ENCODE peak calls at places on chromosome 16, in seven cellular contexts. R is NCI-H774, Z is T-helper 2 cell, L is NCI-H1092 treated with DMSO at 0.1 percent for 48 hours, A is GM12878, N is SIG-M5, F is KG1. K is an unnamed sample.

GRCh38 chr16:53476867-53477266 is 26.1 kb downstream of the AKTIP start:
- DNase-seq in Z (no peak), R (no peak), F (no peak), A (no peak), L (no peak), N (no peak), K (no peak)

GRCh38 chr16:57517397-57518367 is 18.7 kb downstream of the CCDC102A start:
- DNase-seq in L (no peak), Z (no peak), R (no peak), F (no peak), A (no peak), N (no peak), K (no peak)

GRCh38 chr16:68732068-68732680 is 4.9 kb upstream of the CDH1 start:
- DNase-seq in N (no peak), F (no peak), L (peak; percentile 35), A (no peak), R (no peak), Z (no peak), K (no peak)

GRCh38 chr16:88264641-88265285 is 118.0 kb upstream of the ZNF469 start:
- DNase-seq in Z (peak; percentile 28), N (no peak), R (no peak), L (no peak), A (peak; percentile 51), F (peak; percentile 10), K (peak; percentile 11)

GRCh38 chr16:24906199-24906808 is 60.5 kb downstream of the SLC5A11 start:
- DNase-seq in R (no peak), L (no peak), N (no peak), Z (no peak), A (no peak), F (no peak), K (no peak)

GRCh38 chr16:72992142-72992601 is 55.8 kb downstream of the ZFHX3 start:
- DNase-seq in A (no peak), Z (no peak), F (no peak), R (no peak), N (no peak), L (no peak), K (no peak)

GRCh38 chr16:75703341-75703740 is 2.1 kb upstream of the DUXB start:
- DNase-seq in N (no peak), L (no peak), F (no peak), A (no peak), R (no peak), Z (no peak), K (no peak)

GRCh38 chr16:86092586-86093480 is 193.9 kb downstream of the IRF8 start:
- DNase-seq in L (no peak), F (no peak), Z (no peak), R (no peak), A (no peak), N (no peak), K (no peak)

GRCh38 chr16:81405702-81406113 is 38.9 kb upstream of the CMIP start:
- DNase-seq in A (no peak), L (no peak), F (no peak), N (no peak), R (no peak), Z (no peak), K (no peak)

GRCh38 chr16:13193721-13194120 is 292.3 kb downstream of the SHISA9 start:
- DNase-seq in N (no peak), F (no peak), L (no peak), A (no peak), R (no peak), Z (no peak), K (no peak)

GRCh38 chr16:89449726-89450335 is 40.5 kb downstream of the ANKRD11 start:
- DNase-seq in A (no peak), R (no peak), L (no peak), Z (no peak), F (no peak), N (no peak), K (no peak)

GRCh38 chr16:9836118-9836736 is 346.0 kb downstream of the GRIN2A start:
- DNase-seq in N (no peak), F (no peak), Z (no peak), R (no peak), A (no peak), L (no peak), K (no peak)

GRCh38 chr16:48366165-48367093 is 18.8 kb downstream of the SIAH1 start:
- DNase-seq in R (peak; percentile 3), Z (no peak), F (no peak), A (peak; percentile 68), N (peak; percentile 35), L (peak; percentile 7), K (peak; percentile 53)

GRCh38 chr16:11583171-11583570 is 3.5 kb downstream of the LITAF start:
- DNase-seq in L (no peak), R (no peak), N (no peak), F (no peak), Z (no peak), A (no peak), K (no peak)

GRCh38 chr16:15950167-15950854 is 895 bp downstream of the ABCC1 start:
- DNase-seq in N (no peak), R (no peak), Z (peak; percentile 5), F (no peak), A (no peak), L (peak; percentile 5), K (peak; percentile 52)

GRCh38 chr16:57357330-57358151 is 1.0 kb upstream of the CCL22 start:
- DNase-seq in A (peak; percentile 60), L (no peak), Z (no peak), F (no peak), R (no peak), N (no peak), K (no peak)

GRCh38 chr16:2244926-2245795 is 6.2 kb downstream of the ECI1 start:
- DNase-seq in N (no peak), F (no peak), Z (no peak), L (no peak), R (no peak), A (no peak), K (no peak)

GRCh38 chr16:28130099-28131088 is 66.9 kb upstream of the GSG1L start:
- DNase-seq in F (no peak), A (no peak), Z (no peak), N (no peak), L (no peak), R (no peak), K (no peak)

GRCh38 chr16:81723098-81723723 is 55.9 kb upstream of the PLCG2 start:
- DNase-seq in A (peak; percentile 62), Z (no peak), N (peak; percentile 37), R (peak; percentile 46), F (peak; percentile 51), L (peak; percentile 82), K (peak; percentile 33)

GRCh38 chr16:84367750-84368320 is 503 bp upstream of the ATP2C2 start:
- DNase-seq in Z (no peak), N (no peak), A (no peak), F (no peak), R (peak; percentile 29), L (no peak), K (no peak)

GRCh38 chr16:30155188-30155587 is 28.2 kb upstream of the CORO1A start:
- DNase-seq in R (no peak), F (no peak), A (no peak), L (no peak), Z (no peak), N (no peak), K (no peak)

GRCh38 chr16:1924095-1924494 is 5.9 kb upstream of the HS3ST6 start:
- DNase-seq in F (no peak), N (no peak), Z (no peak), L (no peak), A (no peak), R (no peak), K (no peak)

GRCh38 chr16:24409045-24409444 is 130.3 kb upstream of the RBBP6 start:
- DNase-seq in F (no peak), A (no peak), L (no peak), R (no peak), Z (no peak), N (no peak), K (no peak)

GRCh38 chr16:66481081-66481942 is 54.2 kb downstream of the BEAN1 start:
- DNase-seq in A (no peak), N (no peak), Z (no peak), L (no peak), R (no peak), F (no peak), K (no peak)

GRCh38 chr16:3158498-3159314 is 23.9 kb downstream of the ZNF213 start:
- DNase-seq in Z (peak; percentile 66), A (no peak), N (no peak), R (peak; percentile 77), F (peak; percentile 72), L (no peak), K (peak; percentile 94)

GRCh38 chr16:87324411-87325275 is 7.5 kb upstream of the C16orf95 start:
- DNase-seq in N (no peak), R (no peak), L (peak; percentile 46), A (no peak), Z (no peak), F (no peak), K (peak; percentile 52)

GRCh38 chr16:64437706-64438329 is 684.0 kb downstream of the CDH11 start:
- DNase-seq in F (no peak), N (no peak), A (no peak), R (no peak), L (no peak), Z (no peak), K (no peak)

GRCh38 chr16:67179421-67180080 is 4.2 kb downstream of the MATCAP1 start:
- DNase-seq in Z (no peak), L (no peak), N (no peak), R (no peak), A (no peak), F (no peak), K (no peak)